ENCODE peak calls at places on chromosome 11, in six cellular contexts. One of them, this sample, is unnamed.

GRCh38 chr11:7612661-7613393 is 60.5 kb downstream of the CYB5R2 start:
- DNase-seq in activated gamma-delta T cell treated with anti-CD3 and anti-CD28 coated beads, Interleukin-2, amount 50 U/mL, for 16 hours: no peak
- DNase-seq in IMR-90: peak
- DNase-seq in stimulated activated CD8-positive, alpha-beta memory T cell treated with anti-CD3 and anti-CD28 coated beads, Interleukin-12 subunit alpha, Interleukin-12 subunit beta, amount 100 ng/mL, for 1 hour: no peak
- DNase-seq in H4: peak
- DNase-seq in NCI-H2081: no peak
- DNase-seq in this sample: no peak

GRCh38 chr11:67400251-67400941 is 1.3 kb downstream of the PPP1CA start:
- DNase-seq in activated gamma-delta T cell treated with anti-CD3 and anti-CD28 coated beads, Interleukin-2, amount 50 U/mL, for 16 hours: no peak
- DNase-seq in IMR-90: no peak
- DNase-seq in stimulated activated CD8-positive, alpha-beta memory T cell treated with anti-CD3 and anti-CD28 coated beads, Interleukin-12 subunit alpha, Interleukin-12 subunit beta, amount 100 ng/mL, for 1 hour: no peak
- DNase-seq in H4: no peak
- DNase-seq in NCI-H2081: no peak
- DNase-seq in this sample: no peak

GRCh38 chr11:121194731-121195596 is 93.9 kb downstream of the TECTA start:
- DNase-seq in activated gamma-delta T cell treated with anti-CD3 and anti-CD28 coated beads, Interleukin-2, amount 50 U/mL, for 16 hours: peak
- DNase-seq in IMR-90: peak
- DNase-seq in stimulated activated CD8-positive, alpha-beta memory T cell treated with anti-CD3 and anti-CD28 coated beads, Interleukin-12 subunit alpha, Interleukin-12 subunit beta, amount 100 ng/mL, for 1 hour: peak
- DNase-seq in H4: peak
- DNase-seq in NCI-H2081: peak
- DNase-seq in this sample: peak

GRCh38 chr11:61972796-61973602 is 5.6 kb upstream of the FTH1 start:
- DNase-seq in activated gamma-delta T cell treated with anti-CD3 and anti-CD28 coated beads, Interleukin-2, amount 50 U/mL, for 16 hours: no peak
- DNase-seq in IMR-90: peak
- DNase-seq in stimulated activated CD8-positive, alpha-beta memory T cell treated with anti-CD3 and anti-CD28 coated beads, Interleukin-12 subunit alpha, Interleukin-12 subunit beta, amount 100 ng/mL, for 1 hour: no peak
- DNase-seq in H4: peak
- DNase-seq in NCI-H2081: no peak
- DNase-seq in this sample: no peak

GRCh38 chr11:46306296-46306853 is 28.9 kb downstream of the CREB3L1 start:
- DNase-seq in activated gamma-delta T cell treated with anti-CD3 and anti-CD28 coated beads, Interleukin-2, amount 50 U/mL, for 16 hours: no peak
- DNase-seq in IMR-90: peak
- DNase-seq in stimulated activated CD8-positive, alpha-beta memory T cell treated with anti-CD3 and anti-CD28 coated beads, Interleukin-12 subunit alpha, Interleukin-12 subunit beta, amount 100 ng/mL, for 1 hour: no peak
- DNase-seq in H4: no peak
- DNase-seq in NCI-H2081: no peak
- DNase-seq in this sample: no peak

GRCh38 chr11:30719420-30719819 is 133.3 kb upstream of the MPPED2 start:
- DNase-seq in activated gamma-delta T cell treated with anti-CD3 and anti-CD28 coated beads, Interleukin-2, amount 50 U/mL, for 16 hours: no peak
- DNase-seq in IMR-90: no peak
- DNase-seq in stimulated activated CD8-positive, alpha-beta memory T cell treated with anti-CD3 and anti-CD28 coated beads, Interleukin-12 subunit alpha, Interleukin-12 subunit beta, amount 100 ng/mL, for 1 hour: no peak
- DNase-seq in H4: no peak
- DNase-seq in NCI-H2081: no peak
- DNase-seq in this sample: no peak

GRCh38 chr11:35013514-35014191 is 97.2 kb downstream of the PDHX start:
- DNase-seq in activated gamma-delta T cell treated with anti-CD3 and anti-CD28 coated beads, Interleukin-2, amount 50 U/mL, for 16 hours: no peak
- DNase-seq in IMR-90: no peak
- DNase-seq in stimulated activated CD8-positive, alpha-beta memory T cell treated with anti-CD3 and anti-CD28 coated beads, Interleukin-12 subunit alpha, Interleukin-12 subunit beta, amount 100 ng/mL, for 1 hour: no peak
- DNase-seq in H4: no peak
- DNase-seq in NCI-H2081: no peak
- DNase-seq in this sample: no peak

GRCh38 chr11:102260241-102260640 is 57.0 kb upstream of the BIRC3 start:
- DNase-seq in activated gamma-delta T cell treated with anti-CD3 and anti-CD28 coated beads, Interleukin-2, amount 50 U/mL, for 16 hours: no peak
- DNase-seq in IMR-90: no peak
- DNase-seq in stimulated activated CD8-positive, alpha-beta memory T cell treated with anti-CD3 and anti-CD28 coated beads, Interleukin-12 subunit alpha, Interleukin-12 subunit beta, amount 100 ng/mL, for 1 hour: no peak
- DNase-seq in H4: no peak
- DNase-seq in NCI-H2081: no peak
- DNase-seq in this sample: peak

GRCh38 chr11:75453916-75454655 is 21.1 kb upstream of the KLHL35 start:
- DNase-seq in activated gamma-delta T cell treated with anti-CD3 and anti-CD28 coated beads, Interleukin-2, amount 50 U/mL, for 16 hours: no peak
- DNase-seq in IMR-90: peak
- DNase-seq in stimulated activated CD8-positive, alpha-beta memory T cell treated with anti-CD3 and anti-CD28 coated beads, Interleukin-12 subunit alpha, Interleukin-12 subunit beta, amount 100 ng/mL, for 1 hour: no peak
- DNase-seq in H4: no peak
- DNase-seq in NCI-H2081: no peak
- DNase-seq in this sample: no peak

This sample was measured in SW480.